ENCODE peak calls at places on chromosomes 11 and 22, in six cellular contexts. O is activated gamma-delta T cell treated with Interleukin-2 at 50 U/mL for 16 hours; A is astrocyte of the spinal cord; B is kidney tubule cell; X is activated naive CD4-positive, alpha-beta T cell; T is GM12865. H is an unnamed sample.

GRCh38 chr11:111730871-111731591 is 35.2 kb downstream of the PPP2R1B start:
- DNase-seq in O (no peak), A (peak), B (peak), X (no peak), T (no peak), H (no peak)

GRCh38 chr11:41201156-41201555 is 258.3 kb downstream of the LRRC4C start:
- DNase-seq in O (no peak), A (peak), B (peak), X (no peak), T (peak), H (peak)

GRCh38 chr11:122690801-122691649 is 35.5 kb downstream of the UBASH3B start:
- DNase-seq in O (no peak), A (peak), B (no peak), X (no peak), T (no peak), H (no peak)

GRCh38 chr11:115499241-115499799 is 4.9 kb downstream of the CADM1 start:
- DNase-seq in O (no peak), A (no peak), B (no peak), X (no peak), T (no peak), H (no peak)

GRCh38 chr11:118921929-118922744 is 3.6 kb downstream of the BCL9L start:
- DNase-seq in O (no peak), A (no peak), B (peak), X (no peak), T (no peak), H (no peak)

GRCh38 chr11:77506857-77507256 is 33.0 kb upstream of the PAK1 start:
- DNase-seq in O (no peak), A (peak), B (peak), X (no peak), T (no peak), H (peak)

GRCh38 chr11:131889760-131890620 is 519.6 kb downstream of the NTM start:
- DNase-seq in O (no peak), A (peak), B (no peak), X (no peak), T (peak), H (no peak)

GRCh38 chr11:47409440-47410403 is 1.3 kb downstream of the SLC39A13 start:
- DNase-seq in O (no peak), A (no peak), B (peak), X (no peak), T (no peak), H (no peak)

GRCh38 chr11:34680918-34681554 is 60.1 kb downstream of the EHF start:
- DNase-seq in O (no peak), A (peak), B (peak), X (no peak), T (no peak), H (no peak)

GRCh38 chr11:6099577-6099976 is 7.9 kb upstream of the OR56B4 start:
- DNase-seq in O (no peak), A (no peak), B (no peak), X (no peak), T (no peak), H (peak)

GRCh38 chr22:41448189-41448808 is 1.7 kb upstream of the TOB2 start:
- DNase-seq in O (peak), A (peak), B (peak), X (peak), T (peak), H (peak)